ENCODE peak calls at places on chromosomes 2 and 18, in nine cellular contexts. Q is OCI-LY7, P is prostate gland, J is GM12878, W is GM20000, A is endothelial cell, E is neural progenitor cell, N is nephron progenitor cell, O is GM12864. H is an unnamed sample.

GRCh38 chr2:51812138-51812866 is 780.4 kb upstream of the NRXN1 start:
- DNase-seq in N (no peak), E (no peak), J (no peak), O (no peak), Q (no peak), P (no peak), A (no peak), W (no peak), H (no peak)

GRCh38 chr2:36410681-36411080 is 55.1 kb downstream of the CRIM1 start:
- DNase-seq in W (no peak), N (no peak), P (no peak), A (no peak), O (no peak), Q (no peak), E (no peak), J (no peak), H (no peak)

GRCh38 chr2:240134466-240134865 is 1.6 kb downstream of the COPS9 start:
- DNase-seq in E (no peak), Q (no peak), P (no peak), N (no peak), O (no peak), W (no peak), A (no peak), J (no peak), H (no peak)

GRCh38 chr18:32378705-32379104 is 92.0 kb downstream of the GAREM1 start:
- DNase-seq in E (no peak), N (no peak), Q (no peak), P (no peak), A (no peak), W (no peak), O (no peak), J (no peak), H (no peak)

GRCh38 chr2:146579154-146579930 is 1265.5 kb upstream of the ACVR2A start:
- DNase-seq in Q (no peak), N (no peak), P (no peak), E (no peak), A (no peak), J (no peak), W (no peak), O (no peak), H (no peak)

GRCh38 chr2:43437363-43437762 is 158.5 kb downstream of the THADA start:
- DNase-seq in A (no peak), J (no peak), W (no peak), E (no peak), P (no peak), O (no peak), N (no peak), Q (no peak), H (no peak)

GRCh38 chr2:113842919-113843736 is 46.8 kb upstream of the ACTR3 start:
- DNase-seq in N (no peak), W (no peak), Q (no peak), A (no peak), P (no peak), J (no peak), O (no peak), E (no peak), H (no peak)

GRCh38 chr2:65536596-65536995 is 104.2 kb upstream of the SPRED2 start:
- DNase-seq in A (no peak), N (no peak), W (peak), O (no peak), P (no peak), J (peak), Q (no peak), E (no peak), H (no peak)

GRCh38 chr2:241947876-241948275 is 78.3 kb downstream of the RTP5 start:
- DNase-seq in O (no peak), J (no peak), A (no peak), W (no peak), E (no peak), P (no peak), N (no peak), Q (no peak), H (no peak)

GRCh38 chr2:208240641-208241209 is 14.1 kb downstream of the IDH1 start:
- DNase-seq in E (no peak), W (no peak), O (no peak), J (no peak), P (no peak), N (no peak), Q (no peak), A (no peak), H (no peak)

GRCh38 chr2:121080013-121080772 is 204.8 kb downstream of the TFCP2L1 start:
- DNase-seq in Q (peak), P (peak), W (peak), N (peak), J (no peak), A (peak), E (peak), O (no peak), H (peak)

GRCh38 chr2:225207026-225207425 is 164.8 kb upstream of the DOCK10 start:
- DNase-seq in A (no peak), E (no peak), O (no peak), Q (no peak), N (no peak), W (no peak), J (no peak), P (no peak), H (peak)

GRCh38 chr18:21305621-21306020 is 63.6 kb downstream of the GREB1L start:
- DNase-seq in J (no peak), W (no peak), P (no peak), O (no peak), N (no peak), E (no peak), Q (no peak), A (no peak), H (no peak)

GRCh38 chr2:5111581-5111980 is 580.6 kb upstream of the SOX11 start:
- DNase-seq in P (peak), J (no peak), W (no peak), A (no peak), E (no peak), N (no peak), Q (no peak), O (no peak), H (no peak)

GRCh38 chr18:23226386-23226785 is 91.1 kb downstream of the CABLES1 start:
- DNase-seq in W (no peak), O (no peak), A (no peak), N (no peak), E (no peak), Q (peak), J (no peak), P (no peak), H (no peak)

GRCh38 chr2:152198499-152198898 is 22.9 kb upstream of the STAM2 start:
- DNase-seq in E (no peak), N (no peak), W (no peak), A (no peak), J (no peak), O (no peak), P (no peak), Q (no peak), H (no peak)

GRCh38 chr2:1585635-1586034 is 158.7 kb downstream of the PXDN start:
- DNase-seq in O (no peak), P (no peak), J (no peak), N (no peak), W (no peak), E (no peak), Q (no peak), A (no peak), H (no peak)

GRCh38 chr2:135424849-135425248 is 106.2 kb downstream of the ZRANB3 start:
- DNase-seq in O (no peak), W (no peak), E (no peak), N (no peak), P (no peak), A (no peak), Q (no peak), J (no peak), H (no peak)
- TF ChIP-seq CTCF in O (no peak), W (no peak), E (no peak), N (no peak), P (no peak), A (no peak), Q (peak), J (no peak), H (no peak)

GRCh38 chr2:168156661-168157060 is 90.7 kb downstream of the STK39 start:
- DNase-seq in E (no peak), P (peak), A (no peak), O (no peak), N (peak), W (no peak), J (no peak), Q (no peak), H (peak)
- TF ChIP-seq CTCF in E (no peak), P (no peak), A (no peak), O (no peak), N (no peak), W (no peak), J (no peak), Q (no peak), H (no peak)

DNA sequence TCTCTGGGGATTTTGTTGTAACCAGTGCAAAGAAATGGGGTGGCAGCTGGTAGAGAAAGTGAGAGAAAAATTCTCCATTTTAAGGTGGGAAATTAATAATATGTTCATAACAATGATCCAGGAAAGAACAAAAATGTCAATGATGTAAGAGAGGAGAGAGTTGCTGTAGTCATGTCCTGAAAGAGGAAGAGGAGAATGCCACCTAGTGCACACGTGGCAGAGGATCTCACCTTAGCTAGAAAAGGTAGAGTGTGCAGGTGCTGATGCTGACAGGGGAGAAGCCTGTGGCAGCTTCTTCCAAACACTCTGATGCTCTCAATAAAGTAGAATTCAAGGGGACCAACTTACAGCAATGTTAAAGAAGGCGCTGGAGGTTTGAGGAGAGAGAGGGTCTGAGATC is 282.9 kb upstream of the PKDCC start:
- DNase-seq in W (no peak), P (no peak), N (no peak), E (no peak), O (no peak), J (no peak), A (no peak), Q (no peak), H (no peak)
- TF ChIP-seq CTCF in W (no peak), P (no peak), N (no peak), E (no peak), O (no peak), J (no peak), A (no peak), Q (no peak), H (no peak)

DNA sequence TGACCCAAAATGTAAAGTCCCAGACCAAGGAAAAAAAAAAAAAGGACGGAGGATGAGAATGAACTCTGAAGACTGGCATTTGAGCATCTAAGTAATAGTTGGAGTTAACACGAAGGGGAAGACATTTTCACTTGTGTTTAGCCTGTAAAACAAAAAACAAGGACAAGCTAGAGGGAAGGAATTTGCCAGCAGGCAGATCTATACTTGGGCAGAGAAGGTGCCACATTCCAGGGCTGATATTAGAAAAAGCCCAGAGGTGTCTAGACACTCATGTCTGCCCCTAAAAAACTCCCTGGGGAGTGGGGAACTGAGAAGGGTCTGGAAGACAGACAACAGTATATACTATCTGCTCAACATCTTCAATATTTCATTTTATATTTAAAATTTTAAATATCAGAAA is 171.1 kb downstream of the ZEB2 start:
- DNase-seq in P (no peak), A (no peak), J (no peak), Q (no peak), N (peak), O (no peak), W (no peak), E (no peak), H (no peak)
- TF ChIP-seq CTCF in P (no peak), A (no peak), J (no peak), Q (no peak), N (no peak), O (no peak), W (no peak), E (no peak), H (no peak)

GRCh38 chr2:101961287-101962242 is 30.2 kb upstream of the IL1R2 start:
- DNase-seq in O (no peak), J (no peak), E (no peak), A (no peak), P (peak), N (no peak), W (no peak), Q (no peak), H (no peak)
- TF ChIP-seq CTCF in O (no peak), J (no peak), E (no peak), A (no peak), P (no peak), N (no peak), W (no peak), Q (no peak), H (no peak)

DNA sequence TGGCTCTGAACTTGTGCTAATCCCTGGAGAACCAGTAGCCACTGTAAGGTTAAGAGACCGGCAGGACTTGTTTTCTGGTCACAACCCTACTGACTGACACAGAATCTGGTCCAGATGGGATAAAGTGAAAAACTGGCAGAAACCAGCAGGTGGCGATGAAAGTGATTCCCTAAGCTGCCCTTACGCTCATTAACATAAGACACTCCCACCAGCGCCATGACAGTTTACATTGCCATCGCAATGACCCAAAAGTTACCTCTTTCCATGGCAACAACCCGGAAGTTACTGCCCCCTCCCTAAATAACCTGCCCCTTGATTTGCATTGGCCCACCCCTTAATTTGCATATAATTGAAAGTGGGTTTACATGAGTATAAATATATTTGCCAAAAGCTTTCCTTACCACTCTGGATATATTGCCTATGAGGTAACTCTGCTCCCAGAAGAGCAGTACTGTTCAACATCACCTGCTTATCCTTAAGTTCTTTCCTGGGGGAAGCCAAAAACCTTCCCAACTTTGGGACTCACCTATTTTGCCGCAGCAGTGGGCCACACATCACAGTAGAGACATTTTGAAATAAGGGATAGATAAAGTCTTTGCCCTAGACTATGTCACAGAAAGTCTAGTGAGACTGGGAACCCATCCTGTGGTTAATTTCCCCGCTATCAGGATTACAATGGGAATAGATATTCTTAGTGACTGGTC is 35.8 kb upstream of the AFF3 start:
- DNase-seq in O (peak), A (peak), J (peak), Q (peak), E (peak), W (no peak), P (no peak), N (peak), H (peak)
- TF ChIP-seq CTCF in O (peak), A (peak), J (peak), Q (peak), E (peak), W (no peak), P (peak), N (no peak), H (peak)

GRCh38 chr2:100610381-100610831 is 47.6 kb downstream of the PDCL3 start:
- DNase-seq in O (no peak), N (peak), E (peak), J (no peak), A (peak), P (peak), W (peak), Q (peak), H (peak)
- TF ChIP-seq CTCF in O (peak), N (peak), E (peak), J (peak), A (peak), P (peak), W (no peak), Q (peak), H (peak)

DNA sequence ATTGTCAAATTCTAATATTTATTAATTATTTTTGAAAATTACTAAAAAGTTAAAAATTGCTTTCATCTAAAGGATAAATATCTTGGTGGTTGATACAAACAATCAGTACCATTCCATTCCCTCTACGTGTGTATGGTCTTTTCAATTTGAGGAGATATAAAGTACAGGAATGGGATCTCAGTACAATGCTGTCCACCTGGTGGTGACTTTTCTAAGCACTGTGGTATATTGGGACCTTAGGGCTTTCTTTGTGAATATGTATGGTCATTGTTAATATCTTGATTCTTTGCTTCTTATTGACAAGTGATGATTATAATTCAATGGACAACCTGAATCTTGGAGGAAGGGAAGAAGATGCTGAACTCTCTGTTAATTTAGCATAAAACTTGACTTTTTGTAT is 83.1 kb downstream of the NBEAL1 start:
- DNase-seq in E (no peak), Q (no peak), O (no peak), N (no peak), P (no peak), W (no peak), J (no peak), A (no peak), H (no peak)
- TF ChIP-seq CTCF in E (peak), Q (peak), O (no peak), N (peak), P (no peak), W (no peak), J (no peak), A (peak), H (peak)